ENCODE peak calls at places on chromosomes 4 and X, in five cellular contexts. T is heart left ventricle; E is lower lobe of right lung; J is CD8-positive, alpha-beta T cell; Y is right atrium auricular region. S is an unnamed sample.

GRCh38 chr4:8559524-8560264 is 20.5 kb upstream of the GPR78 start:
- DNase-seq in T (no peak), E (no peak), J (no peak), Y (no peak), S (no peak)

GRCh38 chrX:94515009-94515408 is 841.0 kb downstream of the FAM133A start:
- DNase-seq in T (no peak), E (no peak), J (no peak), Y (no peak), S (no peak)

GRCh38 chr4:173270312-173271027 is 63.7 kb downstream of the HMGB2 start:
- DNase-seq in T (no peak), E (no peak), J (no peak), Y (no peak), S (no peak)

GRCh38 chr4:58961925-58962324 is 1851.7 kb upstream of the IGFBP7 start:
- DNase-seq in T (no peak), E (no peak), J (no peak), Y (no peak), S (no peak)

GRCh38 chr4:25856756-25857155 is 6.0 kb downstream of the SEL1L3 start:
- DNase-seq in T (no peak), E (no peak), J (no peak), Y (no peak), S (no peak)

GRCh38 chr4:13859423-13859822 is 231.9 kb upstream of the BOD1L1 start:
- DNase-seq in T (no peak), E (no peak), J (no peak), Y (no peak), S (no peak)

GRCh38 chr4:2411786-2412510 is 6.5 kb downstream of the ZFYVE28 start:
- DNase-seq in T (no peak), E (no peak), J (peak; percentile 17), Y (no peak), S (no peak)

GRCh38 chrX:108399427-108400165 is 38.6 kb downstream of the COL4A6 start:
- DNase-seq in T (no peak), E (no peak), J (no peak), Y (no peak), S (no peak)

GRCh38 chr4:147822128-147822527 is 90.2 kb downstream of the ARHGAP10 start:
- DNase-seq in T (peak; percentile 85), E (peak; percentile 86), J (no peak), Y (peak; percentile 90), S (no peak)

GRCh38 chr4:142405021-142405991 is 440.8 kb downstream of the INPP4B start:
- DNase-seq in T (peak; percentile 64), E (peak; percentile 40), J (peak; percentile 49), Y (peak; percentile 67), S (no peak)

GRCh38 chr4:288891-289290 is 16.4 kb downstream of the ZNF732 start:
- DNase-seq in T (no peak), E (no peak), J (no peak), Y (no peak), S (no peak)

DNA sequence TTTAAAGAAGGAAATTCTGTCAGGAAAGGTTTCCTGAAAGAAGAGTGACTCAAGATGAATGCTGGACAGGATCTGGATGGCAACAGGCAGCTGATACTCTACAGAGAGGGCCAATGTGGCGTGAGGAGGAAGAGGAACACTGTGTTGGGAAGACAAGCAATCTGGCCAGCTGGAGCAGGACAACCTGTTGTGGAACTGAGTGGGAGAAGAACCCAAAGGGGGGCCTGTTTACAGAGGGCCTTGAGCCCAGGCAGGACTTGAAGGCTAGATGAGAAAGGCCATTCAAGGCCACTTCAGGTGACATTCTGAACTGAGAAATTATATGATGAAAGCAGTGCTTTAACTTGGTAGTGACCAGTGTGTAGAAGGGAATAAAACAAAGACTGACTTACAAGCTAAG is 8.5 kb downstream of the OTUD4 start:
- DNase-seq in T (no peak), E (no peak), J (no peak), Y (no peak), S (no peak)
- H3K27ac ChIP-seq in T (no peak overlapping the region), E (no peak overlapping the region), J (no peak overlapping the region), Y (no peak overlapping the region), S (no peak overlapping the region)

DNA sequence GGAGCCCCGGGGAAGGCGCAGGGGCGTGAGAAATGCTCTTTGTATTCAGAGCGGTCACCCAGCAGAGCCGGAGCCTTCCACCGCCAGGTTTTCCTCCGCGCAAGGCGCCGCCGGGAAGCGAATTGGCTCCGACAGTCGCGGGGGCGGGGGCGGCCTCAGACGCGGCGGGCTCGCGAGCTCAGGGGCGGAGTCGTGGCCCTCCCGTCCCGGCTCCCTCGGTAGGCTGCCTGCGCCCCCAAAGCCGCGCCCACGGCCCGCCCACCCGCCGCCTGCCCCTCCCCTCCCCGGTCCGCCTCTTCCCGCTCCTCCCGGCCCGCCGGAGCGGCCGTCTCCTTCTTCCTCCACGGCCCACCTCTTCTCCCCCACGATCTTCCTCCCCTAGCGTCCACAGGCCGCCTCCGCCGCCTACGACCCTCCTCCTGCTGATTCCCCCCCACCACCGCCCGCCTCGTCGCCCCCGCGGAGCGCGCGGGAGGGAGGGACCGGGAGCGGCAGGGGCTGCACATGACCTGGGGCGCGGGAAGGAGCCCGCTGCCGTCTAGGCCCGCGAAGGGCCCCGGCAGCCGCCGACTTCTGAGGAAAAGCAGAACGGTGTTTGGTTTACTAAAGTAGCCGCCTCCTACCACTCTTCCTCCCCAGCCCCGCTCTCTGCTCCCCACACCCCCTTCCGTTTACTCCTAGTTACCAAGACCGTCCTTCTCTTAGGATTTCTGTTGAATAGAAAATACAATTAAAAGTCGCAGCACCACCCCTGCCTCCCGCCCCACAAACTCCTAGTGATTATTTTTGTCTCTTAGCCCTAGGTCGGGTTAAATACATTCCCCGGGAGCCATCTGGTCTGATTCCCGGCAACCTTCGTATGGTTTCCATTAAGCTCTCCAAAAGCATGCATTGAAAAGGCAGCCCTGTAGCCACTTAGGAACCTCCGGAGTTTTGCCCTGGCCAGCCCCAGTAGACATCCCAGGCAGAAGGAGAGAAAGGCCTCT is 53.2 kb downstream of the C4orf51 start:
- DNase-seq in T (peak; percentile 97), E (peak; percentile 96), J (peak; percentile 82), Y (peak; percentile 93), S (peak; percentile 94)
- H3K27ac ChIP-seq in T (peak overlapping the region; percentile 95), E (peak overlapping the region; percentile 90), J (no peak overlapping the region), Y (peak overlapping the region; percentile 99), S (peak overlapping the region; percentile 86)

GRCh38 chrX:72621163-72621562 is 48.5 kb upstream of the HDAC8 start:
- DNase-seq in T (no peak), E (no peak), J (no peak), Y (no peak), S (no peak)
- H3K27ac ChIP-seq in T (no peak overlapping the region), E (no peak overlapping the region), J (no peak overlapping the region), Y (peak overlapping the region; percentile 14), S (no peak overlapping the region)

DNA sequence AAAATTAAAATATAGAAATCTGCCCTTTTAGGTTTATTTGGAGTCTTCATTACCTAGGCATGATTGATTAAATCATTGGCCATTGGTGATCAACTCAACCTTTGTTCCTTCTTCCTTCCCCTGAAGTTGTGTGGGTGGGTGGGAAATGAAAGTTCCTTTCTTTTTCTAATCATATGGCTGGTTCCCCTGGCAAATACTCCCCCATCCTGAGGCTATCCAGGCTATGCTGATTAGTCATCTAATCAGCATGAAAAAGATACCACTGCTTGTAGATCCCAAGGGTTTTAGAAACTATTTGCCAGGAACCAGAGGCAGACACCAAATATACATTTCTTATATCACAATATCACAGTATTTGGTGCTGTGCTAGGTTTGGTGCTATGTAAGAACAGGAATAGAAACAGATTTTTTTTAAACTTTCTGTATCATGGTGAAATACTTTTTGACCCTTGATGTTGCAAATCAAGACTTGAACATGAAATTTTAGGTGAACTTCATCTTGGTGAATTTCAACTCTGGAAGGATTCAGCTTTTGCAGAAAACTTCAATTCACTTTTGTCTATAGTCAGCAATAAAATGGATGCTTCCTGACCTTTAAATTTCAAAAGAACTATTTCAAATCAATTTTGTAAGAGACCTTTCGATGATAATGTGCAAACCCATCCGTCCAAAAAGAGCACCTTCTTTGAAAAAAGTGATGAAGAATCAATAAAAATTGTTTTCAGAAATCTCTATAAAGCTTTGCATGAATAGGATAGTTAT is 71.1 kb downstream of the CCSER1 start:
- DNase-seq in T (no peak), E (no peak), J (no peak), Y (no peak), S (no peak)
- H3K27ac ChIP-seq in T (no peak overlapping the region), E (no peak overlapping the region), J (no peak overlapping the region), Y (no peak overlapping the region), S (no peak overlapping the region)

DNA sequence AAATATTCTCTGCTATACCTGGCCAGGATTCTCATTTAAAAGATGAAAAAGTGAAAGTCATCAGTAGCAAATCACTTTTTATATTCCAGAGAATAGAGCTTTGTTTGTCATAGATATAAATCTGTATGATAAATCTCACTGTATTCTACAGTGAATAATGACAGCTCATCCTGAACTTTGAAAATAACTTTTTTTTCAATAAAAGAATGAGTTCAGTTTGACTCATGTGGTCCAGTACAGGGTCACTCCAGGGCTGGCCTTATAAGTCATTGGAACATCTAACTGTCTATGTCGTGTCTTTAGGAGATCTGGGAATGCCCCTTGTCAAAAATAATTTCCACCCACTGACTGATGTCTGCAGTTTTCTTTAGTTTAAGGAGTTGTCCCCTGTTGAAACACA is 18.5 kb upstream of the CXCL8 start:
- DNase-seq in T (no peak), E (no peak), J (no peak), Y (no peak), S (no peak)
- H3K27ac ChIP-seq in T (no peak overlapping the region), E (no peak overlapping the region), J (no peak overlapping the region), Y (no peak overlapping the region), S (no peak overlapping the region)

S was measured in spleen.